ENCODE peak calls at places on chromosomes 12 and 14, in ten cellular contexts. T is tibial artery; O is Panc1; W is pancreas; Q is uterus; M is HFF-Myc; R is epithelial cell of proximal tubule; H is CD8-positive, alpha-beta T cell; A is body of pancreas; J is AG09309. K is an unnamed sample.
A peak's percentile ranks its signal among the peaks of the same experiment; 100 is the strongest.

GRCh38 chr12:5988659-5989116 is 43.6 kb upstream of the ANO2 start:
- DNase-seq in M (peak; percentile 31), Q (peak; percentile 73), T (peak; percentile 69), W (peak; percentile 78), H (peak; percentile 49), J (peak; percentile 18), O (peak; percentile 42), R (no peak), A (peak; percentile 78), K (peak; percentile 64)

GRCh38 chr12:129076466-129077325 is 223.4 kb downstream of the GLT1D1 start:
- DNase-seq in T (no peak), O (no peak), H (no peak), J (no peak), M (no peak), W (no peak), A (no peak), R (no peak), Q (no peak), K (no peak)

GRCh38 chr12:10293570-10294227 is 14.0 kb upstream of the KLRD1 start:
- DNase-seq in A (no peak), M (no peak), J (no peak), R (no peak), W (no peak), T (no peak), O (no peak), H (no peak), Q (no peak), K (no peak)

GRCh38 chr12:18368594-18368993 is 107.3 kb downstream of the PIK3C2G start:
- DNase-seq in H (no peak), J (no peak), W (no peak), Q (no peak), M (no peak), R (no peak), T (no peak), A (no peak), O (no peak), K (no peak)

GRCh38 chr12:125330645-125331341 is 265.6 kb downstream of the AACS start:
- DNase-seq in H (no peak), T (peak; percentile 37), A (peak; percentile 64), O (no peak), W (peak; percentile 63), M (no peak), Q (peak; percentile 22), J (no peak), R (no peak), K (no peak)

GRCh38 chr12:49920241-49920914 is 16.7 kb upstream of the FAIM2 start:
- DNase-seq in A (no peak), Q (peak; percentile 55), J (no peak), W (no peak), R (no peak), T (peak; percentile 45), H (no peak), O (no peak), M (no peak), K (no peak)

GRCh38 chr14:43184540-43184939 is 1322.5 kb downstream of the FSCB start:
- DNase-seq in R (no peak), A (no peak), W (no peak), H (no peak), Q (no peak), O (no peak), M (no peak), J (no peak), T (no peak), K (no peak)

GRCh38 chr12:111993290-111994150 is 19.4 kb downstream of the TMEM116 start:
- DNase-seq in Q (no peak), W (no peak), H (no peak), J (no peak), M (no peak), R (no peak), A (no peak), T (no peak), O (no peak), K (no peak)

GRCh38 chr12:69210661-69211060 is 28.7 kb upstream of the CPSF6 start:
- DNase-seq in W (no peak), O (no peak), Q (no peak), J (no peak), H (no peak), M (no peak), R (no peak), T (no peak), A (no peak), K (no peak)

GRCh38 chr14:54739514-54739913 is 163.1 kb downstream of the GCH1 start:
- DNase-seq in O (no peak), A (no peak), M (no peak), T (no peak), Q (no peak), J (no peak), H (no peak), R (no peak), W (no peak), K (no peak)

GRCh38 chr14:103700753-103701490 is 14.3 kb downstream of the XRCC3 start:
- DNase-seq in T (no peak), H (no peak), J (no peak), O (no peak), A (no peak), M (no peak), R (no peak), Q (no peak), W (no peak), K (no peak)

GRCh38 chr12:49791156-49791555 is 37.1 kb downstream of the NCKAP5L start:
- DNase-seq in T (no peak), R (no peak), J (no peak), H (no peak), Q (no peak), M (no peak), W (no peak), O (no peak), A (no peak), K (no peak)

GRCh38 chr12:108955225-108955835 is 65.5 kb downstream of the SVOP start:
- DNase-seq in A (peak; percentile 13), M (no peak), Q (no peak), W (no peak), O (no peak), J (no peak), H (no peak), R (peak; percentile 96), T (no peak), K (no peak)

GRCh38 chr12:102964872-102965271 is 7.4 kb downstream of the ASCL1 start:
- DNase-seq in M (no peak), J (no peak), H (no peak), Q (no peak), W (peak; percentile 18), R (no peak), T (no peak), O (no peak), A (peak; percentile 29), K (no peak)
- H3K4me3 ChIP-seq in M (no peak overlapping the region), J (no peak overlapping the region), H (no peak overlapping the region), Q (no peak overlapping the region), W (peak overlapping the region; percentile 17), R (peak overlapping the region; percentile 23), T (no peak overlapping the region), O (no peak overlapping the region), A (no peak overlapping the region), K (no peak overlapping the region)

DNA sequence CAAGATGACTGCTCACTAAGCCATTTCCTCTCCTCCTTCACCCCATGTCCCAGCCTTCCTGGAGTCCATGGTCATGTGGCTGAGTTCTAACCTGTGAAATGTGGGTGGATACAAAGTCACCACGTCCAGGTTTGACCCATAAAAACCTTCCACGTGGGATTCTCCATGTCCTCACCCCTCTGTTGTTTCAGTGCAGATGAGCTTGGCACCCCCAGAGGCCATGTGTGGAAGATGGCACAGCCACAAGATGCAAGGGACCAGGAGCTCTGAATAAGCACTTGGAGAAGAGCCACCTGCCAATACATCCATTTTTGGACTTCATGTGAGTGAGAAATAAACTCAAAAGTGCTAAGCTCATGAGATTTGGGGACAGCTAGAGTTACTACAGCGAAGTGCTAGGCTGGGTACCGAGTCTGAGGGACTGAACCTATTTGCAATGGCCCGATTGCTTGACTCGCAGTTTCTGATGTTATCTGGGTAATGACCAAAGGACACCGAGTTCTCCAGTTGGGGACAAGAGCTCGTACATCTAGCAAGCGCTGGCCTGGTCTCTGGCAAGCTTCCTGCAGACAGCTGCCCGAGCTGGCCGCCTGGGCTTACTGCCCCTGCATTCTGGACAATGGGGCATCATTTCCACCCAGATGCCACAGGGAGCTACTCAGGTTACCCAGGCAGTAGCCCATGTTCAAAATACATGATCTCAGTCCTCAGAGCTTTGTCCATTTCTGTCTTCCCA is 7.7 kb upstream of the SLC24A4 start:
- DNase-seq in M (no peak), Q (no peak), J (no peak), W (no peak), H (no peak), R (no peak), T (no peak), O (no peak), A (no peak), K (no peak)
- TF ChIP-seq CTCF in M (no peak), Q (no peak), J (no peak), W (no peak), H (no peak), R (no peak), T (no peak), O (no peak), A (no peak), K (no peak)

DNA sequence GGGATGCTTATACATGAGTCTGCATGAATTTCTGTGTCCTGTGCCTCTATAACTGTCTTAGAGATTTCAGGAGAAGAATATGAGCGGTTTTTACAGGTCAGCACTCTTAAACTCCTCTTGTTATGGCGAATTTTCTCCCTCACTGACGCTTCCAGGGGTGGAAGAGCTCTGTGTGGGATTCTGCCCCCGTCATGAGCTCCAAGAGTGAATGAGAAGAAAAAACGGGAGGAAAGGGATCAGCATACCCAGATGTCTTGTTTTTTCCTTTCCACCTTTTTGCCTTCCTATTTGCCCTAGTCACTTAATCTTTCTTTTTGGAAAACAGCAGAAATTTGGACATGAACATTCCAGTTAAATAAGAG is 651 bp downstream of the PFKM start:
- DNase-seq in Q (no peak), T (no peak), O (no peak), W (no peak), J (no peak), R (no peak), H (no peak), M (no peak), A (no peak), K (no peak)
- H3K4me3 ChIP-seq in Q (peak overlapping the region; percentile 43), T (peak overlapping the region; percentile 68), O (peak overlapping the region; percentile 93), W (peak overlapping the region; percentile 54), J (peak overlapping the region; percentile 91), R (peak overlapping the region; percentile 78), H (peak overlapping the region; percentile 67), M (peak overlapping the region; percentile 60), A (no peak overlapping the region), K (peak overlapping the region; percentile 79)

GRCh38 chr14:99730876-99731351 is 46.8 kb downstream of the CYP46A1 start:
- DNase-seq in Q (peak; percentile 26), T (peak; percentile 25), M (no peak), J (no peak), W (peak; percentile 16), H (no peak), A (peak; percentile 13), O (no peak), R (no peak), K (no peak)

GRCh38 chr14:99728981-99729451 is 44.9 kb downstream of the CYP46A1 start:
- DNase-seq in J (no peak), R (no peak), O (no peak), W (peak; percentile 6), T (no peak), Q (peak; percentile 12), H (no peak), M (no peak), A (peak; percentile 8), K (no peak)

GRCh38 chr14:99731536-99732435 is 47.7 kb downstream of the CYP46A1 start:
- DNase-seq in R (no peak), Q (peak; percentile 37), H (no peak), J (no peak), A (peak; percentile 69), W (peak; percentile 75), M (no peak), O (no peak), T (no peak), K (no peak)

GRCh38 chr14:99728231-99728920 is 44.3 kb downstream of the CYP46A1 start:
- DNase-seq in A (peak; percentile 10), Q (no peak), J (no peak), W (peak; percentile 5), R (no peak), H (no peak), O (no peak), T (peak; percentile 18), M (no peak), K (no peak)

GRCh38 chr14:99729991-99730875 is 46.1 kb downstream of the CYP46A1 start:
- DNase-seq in Q (peak; percentile 78), J (no peak), R (no peak), A (peak; percentile 84), T (no peak), O (no peak), W (peak; percentile 81), H (peak; percentile 39), M (no peak), K (no peak)
- TF ChIP-seq CTCF in Q (peak; percentile 79), J (peak; percentile 77), R (peak; percentile 70), A (peak; percentile 93), T (peak; percentile 90), O (peak; percentile 92), W (peak; percentile 81), H (peak; percentile 70), M (peak; percentile 67), K (peak; percentile 96)

K was measured in LNCaP clone FGC.